ENCODE peak calls at places on chromosomes 3 and 15, in four cellular contexts. Z is HL-60, X is K562, C is GM12878. N is an unnamed sample.

GRCh38 chr3:125281411-125281810 is 68.9 kb upstream of the SLC12A8 start:
- DNase-seq in Z (no peak), X (no peak), C (no peak), N (no peak)

GRCh38 chr3:156553705-156554356 is 1.1 kb downstream of the SSR3 start:
- DNase-seq in Z (no peak), X (no peak), C (no peak), N (no peak)

GRCh38 chr15:33553157-33553556 is 242.4 kb downstream of the RYR3 start:
- DNase-seq in Z (no peak), X (no peak), C (no peak), N (no peak)

GRCh38 chr3:105449393-105449792 is 82.7 kb downstream of the ALCAM start:
- DNase-seq in Z (no peak), X (no peak), C (no peak), N (no peak)

GRCh38 chr15:79977431-79977940 is 6.5 kb upstream of the BCL2A1 start:
- DNase-seq in Z (no peak), X (no peak), C (peak), N (no peak)

GRCh38 chr3:36776436-36776835 is 12.1 kb upstream of the DCLK3 start:
- DNase-seq in Z (no peak), X (no peak), C (no peak), N (no peak)

GRCh38 chr15:76799760-76800159 is 105.4 kb downstream of the SCAPER start:
- DNase-seq in Z (no peak), X (peak), C (no peak), N (no peak)

GRCh38 chr3:126971891-126972351 is 11.0 kb upstream of the PLXNA1 start:
- DNase-seq in Z (no peak), X (no peak), C (no peak), N (no peak)

GRCh38 chr3:187999821-188000220 is 154.1 kb upstream of the LPP start:
- DNase-seq in Z (no peak), X (no peak), C (no peak), N (no peak)

GRCh38 chr15:82183121-82184031 is 79.2 kb downstream of the EFL1 start:
- DNase-seq in Z (no peak), X (no peak), C (no peak), N (no peak)

GRCh38 chr3:39849992-39850706 is 40.7 kb downstream of the MYRIP start:
- DNase-seq in Z (peak), X (no peak), C (no peak), N (no peak)

GRCh38 chr3:142914286-142914811 is 25.5 kb upstream of the PCOLCE2 start:
- DNase-seq in Z (no peak), X (no peak), C (no peak), N (no peak)

GRCh38 chr3:138460536-138461205 is 26.3 kb downstream of the ESYT3 start:
- DNase-seq in Z (no peak), X (no peak), C (no peak), N (no peak)

GRCh38 chr3:63861306-63861705 is 2.3 kb downstream of the THOC7 start:
- DNase-seq in Z (no peak), X (no peak), C (no peak), N (no peak)

GRCh38 chr3:127674793-127675189 is 2.0 kb downstream of the ABTB1 start:
- DNase-seq in Z (no peak), X (no peak), C (no peak), N (no peak)

GRCh38 chr3:183553263-183554026 is 2.1 kb downstream of the KLHL6 start:
- DNase-seq in Z (no peak), X (no peak), C (no peak), N (no peak)

GRCh38 chr3:183490653-183491052 is 62.2 kb upstream of the MCF2L2 start:
- DNase-seq in Z (no peak), X (no peak), C (no peak), N (no peak)

GRCh38 chr3:149703474-149703873 is 45.6 kb upstream of the WWTR1 start:
- DNase-seq in Z (no peak), X (no peak), C (no peak), N (no peak)

GRCh38 chr3:105444725-105445124 is 78.0 kb downstream of the ALCAM start:
- DNase-seq in Z (no peak), X (no peak), C (no peak), N (no peak)

GRCh38 chr3:194277547-194278091 is 73.5 kb downstream of the CPN2 start:
- DNase-seq in Z (no peak), X (no peak), C (no peak), N (no peak)

GRCh38 chr3:42655980-42656679 is 2.6 kb downstream of the ZBTB47 start:
- DNase-seq in Z (no peak), X (peak), C (no peak), N (no peak)

GRCh38 chr15:74045636-74046274 is 36.6 kb downstream of the GOLGA6A start:
- DNase-seq in Z (no peak), X (no peak), C (no peak), N (no peak)

GRCh38 chr3:157132341-157132740 is 27.6 kb downstream of the CCNL1 start:
- DNase-seq in Z (no peak), X (no peak), C (no peak), N (no peak)

GRCh38 chr3:40930131-40930538 is 269.2 kb upstream of the CTNNB1 start:
- DNase-seq in Z (no peak), X (no peak), C (no peak), N (no peak)

GRCh38 chr3:14210843-14211594 is 32.4 kb downstream of the LSM3 start:
- DNase-seq in Z (no peak), X (no peak), C (no peak), N (no peak)

GRCh38 chr15:50353251-50353998 is 1.6 kb downstream of the GABPB1 start:
- DNase-seq in Z (peak), X (peak), C (no peak), N (no peak)

GRCh38 chr3:171388537-171388936 is 71.7 kb downstream of the TNIK start:
- DNase-seq in Z (no peak), X (no peak), C (no peak), N (no peak)
- TF ChIP-seq SPI1 in Z (no peak), X (no peak), C (no peak), N (no peak)

GRCh38 chr15:99984491-99985243 is 251.4 kb upstream of the LYSMD4 start:
- DNase-seq in Z (no peak), X (no peak), C (no peak), N (no peak)

GRCh38 chr15:99982662-99983061 is 249.4 kb upstream of the LYSMD4 start:
- DNase-seq in Z (no peak), X (no peak), C (no peak), N (no peak)

GRCh38 chr15:99981839-99982658 is 248.8 kb upstream of the LYSMD4 start:
- DNase-seq in Z (no peak), X (no peak), C (no peak), N (no peak)

GRCh38 chr15:99983171-99983891 is 250.1 kb upstream of the LYSMD4 start:
- DNase-seq in Z (no peak), X (no peak), C (no peak), N (no peak)

DNA sequence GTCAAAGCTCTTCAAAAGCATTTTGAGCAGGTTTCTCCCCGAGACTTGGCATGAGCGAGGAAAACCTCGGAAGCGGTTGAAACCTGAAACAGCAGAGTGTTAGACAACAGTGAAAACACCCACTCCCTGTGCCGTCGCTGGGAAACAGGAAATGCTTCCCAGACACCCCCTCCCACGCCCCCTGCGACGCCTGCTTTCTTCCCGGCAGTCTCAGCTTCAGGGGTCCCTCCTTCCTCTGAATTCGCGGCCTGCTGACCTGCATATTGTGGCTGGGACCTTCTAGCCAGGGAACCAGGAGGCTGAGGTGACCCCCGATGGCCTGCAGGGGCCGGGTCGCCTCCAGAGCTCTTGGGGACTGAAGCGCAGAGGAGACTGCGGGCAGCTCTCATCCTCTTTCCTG is 250.7 kb upstream of the LYSMD4 start:
- DNase-seq in Z (no peak), X (no peak), C (no peak), N (no peak)
- TF ChIP-seq SPI1 in Z (no peak), X (no peak), C (no peak), N (no peak)

GRCh38 chr3:32577621-32578556 is 7.2 kb upstream of the DYNC1LI1 start:
- DNase-seq in Z (peak), X (no peak), C (peak), N (peak)
- TF ChIP-seq SPI1 in Z (peak), X (peak), C (peak), N (peak)

GRCh38 chr15:78037328-78037727 is 40.2 kb downstream of the TBC1D2B start:
- DNase-seq in Z (no peak), X (no peak), C (no peak), N (no peak)

GRCh38 chr15:78033864-78034263 is 43.6 kb downstream of the TBC1D2B start:
- DNase-seq in Z (no peak), X (no peak), C (no peak), N (no peak)

GRCh38 chr15:78035861-78036476 is 41.5 kb downstream of the TBC1D2B start:
- DNase-seq in Z (no peak), X (no peak), C (no peak), N (no peak)

GRCh38 chr15:78035319-78035718 is 42.2 kb downstream of the TBC1D2B start:
- DNase-seq in Z (no peak), X (no peak), C (no peak), N (no peak)

DNA sequence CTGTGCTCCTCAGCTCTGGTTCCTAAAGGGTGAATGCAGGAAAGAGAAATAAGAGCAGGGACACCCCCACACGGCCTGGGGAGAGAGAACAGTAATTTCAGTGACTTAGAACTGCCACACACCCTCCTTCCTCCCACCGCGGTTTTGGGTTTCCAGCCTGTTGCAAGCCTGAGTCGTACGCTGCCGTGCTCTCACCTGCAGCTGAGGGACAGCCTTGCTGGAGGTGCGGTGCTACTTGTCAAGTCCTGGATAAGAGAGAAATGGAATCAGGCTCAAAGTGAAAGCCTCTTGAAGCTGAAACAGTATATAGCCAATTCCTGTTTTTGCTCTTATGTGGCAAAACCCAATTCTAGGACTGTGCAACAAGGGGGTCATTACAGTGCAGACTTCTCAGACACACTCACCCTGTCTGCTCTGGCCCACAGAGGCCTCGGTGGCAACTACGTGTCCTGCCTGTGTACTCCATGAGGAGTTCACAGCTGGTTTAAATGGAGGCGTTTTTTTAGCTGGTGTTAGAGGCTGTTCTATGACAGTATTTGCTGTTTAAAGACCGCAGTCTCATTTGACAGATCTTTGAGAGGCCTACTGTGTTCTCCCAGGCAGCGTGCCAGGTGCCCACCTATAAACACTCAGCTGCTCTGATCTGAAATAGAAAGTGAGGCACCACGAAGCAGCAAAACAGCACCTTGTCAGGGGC is 42.9 kb downstream of the TBC1D2B start:
- DNase-seq in Z (no peak), X (no peak), C (peak), N (no peak)
- TF ChIP-seq SPI1 in Z (peak), X (no peak), C (peak), N (peak)

DNA sequence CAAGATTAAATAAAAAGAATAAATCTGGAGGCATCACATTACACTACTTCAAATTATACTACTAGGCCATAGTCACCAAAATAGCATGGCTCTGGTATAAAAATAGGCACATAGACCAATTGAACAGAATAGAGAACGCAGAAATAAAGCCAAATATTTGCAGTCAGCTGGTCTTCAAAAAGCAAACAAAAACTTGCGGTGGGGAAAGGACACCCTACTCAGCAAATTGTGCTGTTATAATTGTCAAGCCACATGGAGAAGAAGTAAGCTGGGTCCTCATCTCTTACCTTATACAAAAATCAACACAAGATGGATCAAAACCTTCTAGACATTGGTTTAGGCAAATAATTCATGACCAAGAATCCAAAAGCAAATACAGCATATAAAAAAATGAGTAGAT is 259.2 kb upstream of the SLITRK3 start:
- DNase-seq in Z (no peak), X (no peak), C (no peak), N (no peak)
- TF ChIP-seq SPI1 in Z (no peak), X (no peak), C (no peak), N (no peak)

DNA sequence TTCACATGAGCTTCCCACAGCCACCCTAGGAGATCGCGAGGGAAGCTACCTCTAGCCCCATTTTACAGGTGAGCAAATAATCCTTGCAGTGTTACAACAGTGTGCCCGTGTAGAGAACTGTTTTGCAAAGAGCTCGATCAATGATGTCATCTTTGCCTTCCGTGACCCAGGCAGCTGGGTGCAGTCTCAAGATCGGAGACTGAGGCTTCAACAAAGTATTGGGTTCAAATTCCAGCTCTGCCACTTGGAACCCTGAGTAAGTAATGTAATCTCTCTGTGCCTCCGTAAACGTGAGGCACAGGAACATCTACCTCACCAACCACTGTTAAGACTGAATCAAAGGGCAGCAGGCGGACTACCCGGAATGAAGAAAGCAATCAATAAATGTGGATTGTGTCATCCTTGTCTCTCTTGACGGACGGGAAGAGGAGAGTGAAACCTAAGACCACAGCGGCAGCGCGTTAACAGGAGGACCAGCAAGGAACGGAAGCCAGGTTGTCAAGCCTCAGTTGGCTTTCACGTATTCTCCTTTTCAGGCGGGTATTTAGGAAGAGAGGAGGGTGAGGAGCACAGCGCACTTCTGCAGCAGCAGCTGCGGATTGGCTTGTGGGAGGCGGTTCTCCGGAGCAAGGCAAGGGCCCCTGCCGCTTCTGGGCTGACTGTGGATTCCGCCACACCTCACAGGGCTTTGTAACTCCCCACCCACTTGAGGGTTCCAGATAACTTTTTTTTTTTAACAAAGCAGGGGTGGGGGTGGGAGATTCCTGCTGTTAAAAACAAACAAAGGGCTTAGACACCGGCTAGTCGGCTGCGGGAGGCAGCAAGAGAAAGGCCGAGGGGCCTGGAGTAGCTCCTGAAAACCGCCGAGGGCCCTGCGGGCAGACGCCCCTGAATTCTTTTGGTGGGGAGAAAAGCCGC is 1.5 kb upstream of the SMAD3 start:
- DNase-seq in Z (no peak), X (peak), C (no peak), N (no peak)
- TF ChIP-seq SPI1 in Z (no peak), X (peak), C (no peak), N (no peak)

GRCh38 chr3:111282024-111282423 is 210.4 kb downstream of the NECTIN3 start:
- DNase-seq in Z (no peak), X (no peak), C (no peak), N (no peak)
- TF ChIP-seq SPI1 in Z (no peak), X (no peak), C (no peak), N (no peak)

DNA sequence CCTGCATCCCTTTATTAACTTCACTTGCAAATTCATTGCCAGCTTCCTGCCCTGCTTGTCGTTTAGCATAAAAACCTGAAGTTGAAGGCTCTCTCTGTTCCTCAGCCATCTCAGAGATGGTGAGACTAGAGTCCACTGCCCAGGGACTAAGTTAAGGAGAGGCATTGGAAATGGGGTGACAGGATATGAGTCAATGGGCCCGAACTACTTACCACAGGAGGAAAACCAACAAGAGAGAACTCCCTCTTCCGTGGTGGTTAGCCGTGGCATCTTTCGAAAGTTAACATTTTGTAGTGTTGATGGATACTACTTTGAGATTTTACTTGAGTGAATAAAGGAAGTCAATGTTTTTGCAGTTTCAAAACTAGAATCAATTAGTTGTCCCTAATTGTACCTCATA is 65.3 kb downstream of the LRTM1 start:
- DNase-seq in Z (peak), X (no peak), C (no peak), N (no peak)
- TF ChIP-seq SPI1 in Z (no peak), X (no peak), C (no peak), N (no peak)

N was measured in GM12891.